ENCODE peak calls at places on chromosomes 11 and 22, in six cellular contexts. One of them, this sample, is unnamed.

GRCh38 chr22:49394116-49394785 is 433.4 kb downstream of the BRD1 start:
- DNase-seq in chondrocyte: no peak
- DNase-seq in stimulated activated CD4-positive, alpha-beta T cell treated with anti-CD3 and anti-CD28 coated beads, Interleukin-1b, Interleukin-23, amount 100 ng/mL, for 24 hours: no peak
- DNase-seq in activated CD4-positive, alpha-beta T cell treated with anti-CD3 and anti-CD28 coated beads for 48 hours: peak
- DNase-seq in GM12865: no peak
- DNase-seq in DND-41: no peak
- DNase-seq in this sample: no peak

GRCh38 chr11:32435511-32435946 is at the start of gene WT1:
- DNase-seq in stimulated activated CD4-positive, alpha-beta T cell treated with anti-CD3 and anti-CD28 coated beads, Interleukin-1b, Interleukin-23, amount 100 ng/mL, for 24 hours: no peak
- DNase-seq in chondrocyte: no peak
- DNase-seq in GM12865: no peak
- DNase-seq in activated CD4-positive, alpha-beta T cell treated with anti-CD3 and anti-CD28 coated beads for 48 hours: peak
- DNase-seq in DND-41: no peak
- DNase-seq in this sample: no peak

GRCh38 chr11:44258190-44258489 is 51.8 kb downstream of the ALX4 start:
- DNase-seq in DND-41: no peak
- DNase-seq in GM12865: no peak
- DNase-seq in stimulated activated CD4-positive, alpha-beta T cell treated with anti-CD3 and anti-CD28 coated beads, Interleukin-1b, Interleukin-23, amount 100 ng/mL, for 24 hours: no peak
- DNase-seq in activated CD4-positive, alpha-beta T cell treated with anti-CD3 and anti-CD28 coated beads for 48 hours: no peak
- DNase-seq in chondrocyte: no peak
- DNase-seq in this sample: no peak

GRCh38 chr11:69654001-69654659 is 13.2 kb downstream of the CCND1 start:
- DNase-seq in GM12865: no peak
- DNase-seq in chondrocyte: peak
- DNase-seq in stimulated activated CD4-positive, alpha-beta T cell treated with anti-CD3 and anti-CD28 coated beads, Interleukin-1b, Interleukin-23, amount 100 ng/mL, for 24 hours: no peak
- DNase-seq in DND-41: no peak
- DNase-seq in activated CD4-positive, alpha-beta T cell treated with anti-CD3 and anti-CD28 coated beads for 48 hours: no peak
- DNase-seq in this sample: no peak

GRCh38 chr11:61913699-61914395 is 3.5 kb downstream of the RAB3IL1 start:
- DNase-seq in DND-41: no peak
- DNase-seq in chondrocyte: peak
- DNase-seq in stimulated activated CD4-positive, alpha-beta T cell treated with anti-CD3 and anti-CD28 coated beads, Interleukin-1b, Interleukin-23, amount 100 ng/mL, for 24 hours: no peak
- DNase-seq in GM12865: no peak
- DNase-seq in activated CD4-positive, alpha-beta T cell treated with anti-CD3 and anti-CD28 coated beads for 48 hours: no peak
- DNase-seq in this sample: no peak

GRCh38 chr11:97202613-97203292 is 812.9 kb downstream of the JRKL start:
- DNase-seq in DND-41: no peak
- DNase-seq in chondrocyte: no peak
- DNase-seq in GM12865: no peak
- DNase-seq in stimulated activated CD4-positive, alpha-beta T cell treated with anti-CD3 and anti-CD28 coated beads, Interleukin-1b, Interleukin-23, amount 100 ng/mL, for 24 hours: no peak
- DNase-seq in activated CD4-positive, alpha-beta T cell treated with anti-CD3 and anti-CD28 coated beads for 48 hours: no peak
- DNase-seq in this sample: no peak

GRCh38 chr11:119692547-119692834 is 36.5 kb downstream of the NECTIN1 start:
- DNase-seq in GM12865: no peak
- DNase-seq in chondrocyte: no peak
- DNase-seq in stimulated activated CD4-positive, alpha-beta T cell treated with anti-CD3 and anti-CD28 coated beads, Interleukin-1b, Interleukin-23, amount 100 ng/mL, for 24 hours: no peak
- DNase-seq in DND-41: no peak
- DNase-seq in activated CD4-positive, alpha-beta T cell treated with anti-CD3 and anti-CD28 coated beads for 48 hours: no peak
- DNase-seq in this sample: no peak

GRCh38 chr22:50548046-50548912 is 2.6 kb downstream of the KLHDC7B start:
- DNase-seq in activated CD4-positive, alpha-beta T cell treated with anti-CD3 and anti-CD28 coated beads for 48 hours: peak
- DNase-seq in stimulated activated CD4-positive, alpha-beta T cell treated with anti-CD3 and anti-CD28 coated beads, Interleukin-1b, Interleukin-23, amount 100 ng/mL, for 24 hours: no peak
- DNase-seq in chondrocyte: no peak
- DNase-seq in DND-41: peak
- DNase-seq in GM12865: no peak
- DNase-seq in this sample: no peak

GRCh38 chr11:59199546-59200420 is 12.9 kb downstream of the MPEG1 start:
- DNase-seq in chondrocyte: no peak
- DNase-seq in GM12865: peak
- DNase-seq in activated CD4-positive, alpha-beta T cell treated with anti-CD3 and anti-CD28 coated beads for 48 hours: peak
- DNase-seq in stimulated activated CD4-positive, alpha-beta T cell treated with anti-CD3 and anti-CD28 coated beads, Interleukin-1b, Interleukin-23, amount 100 ng/mL, for 24 hours: peak
- DNase-seq in DND-41: no peak
- DNase-seq in this sample: no peak

GRCh38 chr11:31995525-31996123 is 95.2 kb upstream of the RCN1 start:
- DNase-seq in chondrocyte: no peak
- DNase-seq in DND-41: peak
- DNase-seq in activated CD4-positive, alpha-beta T cell treated with anti-CD3 and anti-CD28 coated beads for 48 hours: no peak
- DNase-seq in stimulated activated CD4-positive, alpha-beta T cell treated with anti-CD3 and anti-CD28 coated beads, Interleukin-1b, Interleukin-23, amount 100 ng/mL, for 24 hours: no peak
- DNase-seq in GM12865: peak
- DNase-seq in this sample: no peak

This sample was measured in thoracic aorta.